ENCODE peak calls at places on chromosomes 1 and 21, in six cellular contexts. Q is mesenchymal stem cell, X is IMR-90, Z is H9, P is H1, Y is trophoblast cell. U is an unnamed sample.
A peak's percentile ranks its signal among the peaks of the same experiment; 100 is the strongest.

GRCh38 chr1:6224733-6225132 is 11.0 kb downstream of the ICMT start:
- DNase-seq in Q (no peak), X (no peak), Z (no peak), P (no peak), Y (peak; percentile 19), U (no peak)

GRCh38 chr1:1331068-1331965 is at the start of gene TAS1R3:
- DNase-seq in Q (no peak), X (no peak), Z (no peak), P (no peak), Y (no peak), U (no peak)

GRCh38 chr1:247528812-247529474 is 7.3 kb downstream of the OR2C3 start:
- DNase-seq in Q (no peak), X (no peak), Z (no peak), P (no peak), Y (peak; percentile 84), U (no peak)

GRCh38 chr1:236530959-236531358 is 7.2 kb downstream of the LGALS8 start:
- DNase-seq in Q (no peak), X (no peak), Z (no peak), P (no peak), Y (no peak), U (no peak)

GRCh38 chr1:47753808-47754207 is 243.4 kb downstream of the TRABD2B start:
- DNase-seq in Q (no peak), X (no peak), Z (no peak), P (no peak), Y (no peak), U (no peak)

GRCh38 chr1:81478217-81478616 is 322.5 kb upstream of the ADGRL2 start:
- DNase-seq in Q (no peak), X (no peak), Z (no peak), P (no peak), Y (no peak), U (no peak)

GRCh38 chr1:201180901-201181300 is 9.7 kb upstream of the IGFN1 start:
- DNase-seq in Q (no peak), X (no peak), Z (no peak), P (no peak), Y (no peak), U (no peak)

GRCh38 chr1:12709696-12710095 is 6.2 kb upstream of the AADACL3 start:
- DNase-seq in Q (no peak), X (no peak), Z (no peak), P (no peak), Y (peak; percentile 64), U (no peak)

GRCh38 chr1:202016022-202016624 is 5.7 kb downstream of the ELF3 start:
- DNase-seq in Q (no peak), X (peak; percentile 78), Z (no peak), P (no peak), Y (peak; percentile 32), U (no peak)

GRCh38 chr1:111203681-111204210 is 3.3 kb upstream of the DENND2D start:
- DNase-seq in Q (no peak), X (no peak), Z (no peak), P (no peak), Y (no peak), U (no peak)

GRCh38 chr21:46369520-46370235 is 45.7 kb downstream of the PCNT start:
- DNase-seq in Q (no peak), X (no peak), Z (no peak), P (no peak), Y (no peak), U (no peak)

GRCh38 chr21:45309069-45309521 is 21.4 kb upstream of the POFUT2 start:
- DNase-seq in Q (peak; percentile 90), X (peak; percentile 64), Z (peak; percentile 84), P (peak; percentile 95), Y (peak; percentile 55), U (peak; percentile 53)

GRCh38 chr1:89724369-89725015 is 91.6 kb downstream of the LRRC8C start:
- DNase-seq in Q (no peak), X (peak; percentile 59), Z (no peak), P (no peak), Y (peak; percentile 29), U (no peak)

GRCh38 chr1:192477630-192478029 is 97.9 kb upstream of the RGS1 start:
- DNase-seq in Q (peak; percentile 65), X (peak; percentile 63), Z (no peak), P (no peak), Y (peak; percentile 60), U (no peak)

DNA sequence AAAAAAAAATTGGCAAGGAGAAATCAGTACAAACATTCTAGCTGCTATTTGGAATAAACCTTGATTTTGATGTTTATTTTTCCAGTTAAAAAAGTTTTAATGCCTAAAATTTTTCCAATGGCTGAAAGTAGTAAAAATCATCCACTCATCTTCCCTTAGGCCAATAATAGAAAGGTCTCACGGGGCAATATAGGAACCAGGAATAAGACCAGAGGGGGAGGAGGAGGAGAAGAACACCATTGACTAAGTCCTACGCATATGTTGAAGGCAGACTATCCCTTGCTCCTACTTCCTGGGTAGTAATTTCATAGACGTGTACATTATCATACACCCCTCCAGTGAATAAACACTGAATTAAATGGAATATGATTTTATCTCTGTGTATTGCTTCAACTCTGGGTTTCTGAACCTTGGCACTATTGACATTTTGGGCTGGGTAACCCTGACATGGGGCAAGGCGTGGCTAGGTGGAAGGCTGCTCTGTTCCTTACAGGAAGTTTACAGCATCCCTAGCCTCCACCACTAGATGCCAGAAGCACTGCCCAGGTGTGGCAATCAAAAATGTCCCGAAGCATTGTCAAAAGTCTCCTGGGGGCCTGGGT is 17.4 kb upstream of the FHAD1 start:
- DNase-seq in Q (no peak), X (no peak), Z (no peak), P (no peak), Y (no peak), U (no peak)
- H3K14ac ChIP-seq in Q (no peak overlapping the region), X (no peak overlapping the region), Z (no peak overlapping the region), P (no peak overlapping the region), Y (no peak overlapping the region), U (no peak overlapping the region)

GRCh38 chr1:45526135-45526644 is 4.5 kb upstream of the PRDX1 start:
- DNase-seq in Q (peak; percentile 46), X (no peak), Z (no peak), P (no peak), Y (no peak), U (no peak)

GRCh38 chr1:45518910-45519309 is 2.8 kb downstream of the PRDX1 start:
- DNase-seq in Q (no peak), X (no peak), Z (no peak), P (no peak), Y (no peak), U (no peak)

GRCh38 chr1:45521413-45522323 is at the start of gene PRDX1:
- DNase-seq in Q (peak; percentile 98), X (peak; percentile 94), Z (peak; percentile 97), P (peak; percentile 99), Y (peak; percentile 97), U (peak; percentile 96)

DNA sequence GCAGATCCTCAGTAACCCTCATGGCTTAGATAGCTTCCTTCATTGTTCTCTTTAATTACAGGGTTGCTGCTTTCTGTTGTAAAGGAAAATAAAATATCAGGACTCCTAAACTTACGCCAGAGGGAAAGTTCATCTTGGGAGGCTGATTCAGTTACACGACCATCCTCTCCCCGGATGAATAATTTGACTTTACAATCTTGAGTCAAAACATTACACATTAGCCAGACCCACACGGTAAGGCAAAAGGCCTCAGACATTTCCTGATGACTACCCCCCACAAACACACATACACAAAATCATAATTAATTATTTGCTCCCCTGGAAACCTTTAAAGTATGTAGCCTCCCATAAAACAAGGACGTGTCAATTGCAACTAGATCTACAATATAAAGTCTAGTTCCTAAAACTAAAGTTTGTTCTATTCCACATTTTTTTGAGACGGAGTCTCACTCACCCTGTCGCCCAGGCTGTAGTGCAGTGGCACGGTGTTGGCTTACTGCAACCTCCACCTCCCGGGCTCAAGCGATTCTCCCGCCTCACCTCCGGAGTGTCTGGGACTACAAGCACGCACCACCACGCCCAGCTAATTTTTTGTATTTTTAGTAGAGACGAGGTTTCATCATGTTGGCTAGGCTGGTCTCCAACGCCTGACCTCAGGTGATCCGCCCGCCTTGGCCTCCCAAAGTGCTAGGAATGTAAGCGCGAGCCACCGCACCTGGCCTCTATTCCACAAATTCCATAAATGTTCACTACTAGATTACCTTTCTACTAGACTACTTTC is 830 bp upstream of the PRDX1 start:
- DNase-seq in Q (no peak), X (peak; percentile 64), Z (peak; percentile 36), P (no peak), Y (peak; percentile 82), U (no peak)
- H3K4ac ChIP-seq in Q (peak overlapping the region; percentile 56), X (peak overlapping the region; percentile 100), Z (peak overlapping the region; percentile 10), P (peak overlapping the region; percentile 92), Y (peak overlapping the region; percentile 87), U (no peak overlapping the region)

DNA sequence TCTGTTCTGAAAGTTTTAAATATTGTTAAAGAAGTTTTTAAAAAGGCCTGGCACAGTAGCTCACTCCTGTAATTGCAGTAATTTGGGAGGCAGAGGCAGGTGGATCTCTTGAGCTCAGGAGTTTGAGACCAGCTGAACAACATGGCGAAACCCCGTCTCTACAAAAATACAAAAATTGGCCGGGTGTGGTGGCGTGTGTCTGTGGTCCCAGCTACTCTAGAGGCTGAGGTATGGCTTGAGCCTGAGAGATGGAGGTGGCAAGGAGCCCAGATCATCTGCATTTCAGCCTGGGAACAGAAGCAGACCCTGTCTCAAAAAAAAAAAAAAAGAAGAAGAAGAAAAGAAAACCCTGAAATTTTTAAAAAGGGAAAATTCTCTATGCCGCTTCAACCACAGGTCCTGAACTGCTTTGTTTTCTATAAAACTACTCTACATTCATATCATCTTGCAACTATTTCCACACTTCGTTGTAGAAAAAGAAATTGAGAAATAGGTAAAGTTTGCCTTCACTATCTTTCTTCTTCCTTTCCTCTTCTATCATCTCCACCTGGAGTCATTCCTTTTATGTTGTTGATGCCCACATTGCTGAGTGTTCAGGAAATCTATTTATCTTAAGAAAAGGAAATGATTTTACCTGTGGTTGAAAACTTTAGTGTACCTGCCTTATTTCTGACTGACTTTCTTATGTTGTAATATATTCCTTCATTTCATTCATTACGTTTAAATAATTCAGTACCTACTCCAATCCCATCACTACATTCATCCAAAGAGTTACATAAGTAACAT is 1.7 kb downstream of the ATP6V1G3 start:
- DNase-seq in Q (no peak), X (no peak), Z (no peak), P (no peak), Y (no peak), U (no peak)
- H2AFZ ChIP-seq in Q (no peak overlapping the region), X (no peak overlapping the region), Z (no peak overlapping the region), P (no peak overlapping the region), Y (no peak overlapping the region), U (no peak overlapping the region)

GRCh38 chr1:16380868-16381267 is 13.8 kb downstream of the SZRD1 start:
- DNase-seq in Q (no peak), X (no peak), Z (no peak), P (no peak), Y (no peak), U (no peak)

GRCh38 chr1:16385659-16386453 is 18.8 kb downstream of the SZRD1 start:
- DNase-seq in Q (no peak), X (no peak), Z (no peak), P (no peak), Y (no peak), U (no peak)

GRCh38 chr1:16387201-16388185 is 20.5 kb downstream of the SZRD1 start:
- DNase-seq in Q (peak; percentile 33), X (peak; percentile 30), Z (no peak), P (no peak), Y (no peak), U (no peak)

GRCh38 chr1:16386454-16387113 is 19.5 kb downstream of the SZRD1 start:
- DNase-seq in Q (peak; percentile 50), X (peak; percentile 76), Z (no peak), P (no peak), Y (no peak), U (no peak)

DNA sequence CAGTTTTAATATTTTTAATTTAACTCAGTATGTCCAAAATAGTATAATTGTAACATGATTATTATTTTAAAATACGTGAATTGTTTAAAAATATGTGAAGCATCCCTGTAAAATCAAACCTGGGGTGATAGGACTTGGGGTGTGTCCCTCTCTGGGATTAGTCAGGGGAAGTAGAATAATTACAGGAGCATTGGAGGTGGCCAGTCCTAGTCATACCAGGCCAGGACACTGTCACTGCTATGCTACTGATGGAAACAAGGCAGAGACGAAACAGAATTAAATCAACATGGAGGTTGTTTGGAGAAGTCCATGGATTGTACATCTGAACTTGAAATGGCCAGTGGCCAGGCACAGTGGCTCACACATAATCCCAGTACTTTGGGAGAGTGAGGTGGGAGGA is 16.9 kb downstream of the SZRD1 start:
- DNase-seq in Q (no peak), X (no peak), Z (no peak), P (no peak), Y (no peak), U (no peak)
- H3K14ac ChIP-seq in Q (no peak overlapping the region), X (peak overlapping the region; percentile 63), Z (no peak overlapping the region), P (no peak overlapping the region), Y (no peak overlapping the region), U (no peak overlapping the region)